ENCODE peak calls at places on chromosomes 6 and 20, in five cellular contexts. O is HCT116, R is HepG2, J is A549, U is H1. I is an unnamed sample.

GRCh38 chr20:5357942-5358341 is 41.2 kb upstream of the PROKR2 start:
- DNase-seq in J (no peak), R (no peak), U (no peak), O (no peak), I (no peak)

GRCh38 chr6:111483736-111484654 is 977 bp upstream of the REV3L start:
- DNase-seq in R (peak), U (peak), O (peak), J (peak), I (peak)

GRCh38 chr6:15796130-15796766 is 133.4 kb upstream of the DTNBP1 start:
- DNase-seq in R (no peak), J (no peak), O (no peak), U (no peak), I (no peak)

GRCh38 chr6:135215160-135215559 is 34.1 kb downstream of the MYB start:
- DNase-seq in R (no peak), O (no peak), U (no peak), J (no peak), I (no peak)

GRCh38 chr6:142121342-142121741 is 11.4 kb upstream of the GJE1 start:
- DNase-seq in U (no peak), O (no peak), R (no peak), J (no peak), I (no peak)

GRCh38 chr6:139126255-139126654 is 8.6 kb upstream of the HECA start:
- DNase-seq in U (no peak), J (no peak), R (no peak), O (no peak), I (peak)

GRCh38 chr6:165042912-165043311 is 266.5 kb downstream of the C6orf118 start:
- DNase-seq in U (no peak), J (no peak), R (no peak), O (no peak), I (no peak)

GRCh38 chr20:62716198-62716940 is 7.7 kb downstream of the NTSR1 start:
- DNase-seq in R (no peak), O (no peak), J (no peak), U (no peak), I (peak)

GRCh38 chr20:49219924-49220831 is 962 bp downstream of the DDX27 start:
- DNase-seq in R (no peak), J (no peak), U (no peak), O (no peak), I (no peak)

GRCh38 chr6:28353981-28354676 is 4.4 kb downstream of the ZKSCAN3 start:
- DNase-seq in J (no peak), R (no peak), U (no peak), O (peak), I (peak)

GRCh38 chr6:29943053-29943966 is 978 bp downstream of the HLA-A start:
- DNase-seq in O (no peak), J (no peak), U (no peak), R (no peak), I (no peak)

GRCh38 chr20:36336838-36337478 is 30.8 kb downstream of the DLGAP4 start:
- DNase-seq in O (no peak), U (no peak), R (no peak), J (no peak), I (no peak)

GRCh38 chr20:24420567-24420966 is 48.9 kb upstream of the SYNDIG1 start:
- DNase-seq in U (no peak), R (no peak), O (no peak), J (no peak), I (no peak)

GRCh38 chr6:121247386-121247785 is 86.9 kb downstream of the TBC1D32 start:
- DNase-seq in U (no peak), O (no peak), R (no peak), J (no peak), I (peak)

GRCh38 chr20:3930265-3931206 is 41.3 kb downstream of the PANK2 start:
- DNase-seq in O (no peak), J (no peak), R (no peak), U (no peak), I (no peak)

GRCh38 chr6:29675561-29675960 is 5.4 kb downstream of the ZFP57 start:
- DNase-seq in R (no peak), O (no peak), U (no peak), J (no peak), I (no peak)

GRCh38 chr6:83439201-83439600 is 8.3 kb upstream of the ME1 start:
- DNase-seq in O (no peak), U (no peak), J (no peak), R (no peak), I (no peak)

GRCh38 chr20:1660263-1660662 is 2.7 kb upstream of the SIRPG start:
- DNase-seq in O (no peak), R (no peak), J (no peak), U (no peak), I (no peak)
- TF ChIP-seq RAD21 in O (no peak), R (no peak), J (no peak), U (no peak), I (no peak)

GRCh38 chr20:61490721-61491120 is 238.7 kb downstream of the CDH4 start:
- DNase-seq in R (no peak), U (no peak), O (no peak), J (no peak), I (no peak)

GRCh38 chr20:61493798-61494305 is 241.8 kb downstream of the CDH4 start:
- DNase-seq in R (no peak), O (no peak), J (no peak), U (no peak), I (no peak)

GRCh38 chr20:61497029-61497627 is 245.1 kb downstream of the CDH4 start:
- DNase-seq in U (no peak), J (no peak), O (no peak), R (no peak), I (no peak)

GRCh38 chr20:61492065-61492464 is 240.0 kb downstream of the CDH4 start:
- DNase-seq in J (no peak), U (no peak), R (no peak), O (no peak), I (no peak)

GRCh38 chr20:61494763-61495595 is 242.9 kb downstream of the CDH4 start:
- DNase-seq in O (no peak), R (no peak), U (no peak), J (no peak), I (no peak)
- TF ChIP-seq POLR2A in O (no peak), R (no peak), U (no peak), J (no peak), I (no peak)

DNA sequence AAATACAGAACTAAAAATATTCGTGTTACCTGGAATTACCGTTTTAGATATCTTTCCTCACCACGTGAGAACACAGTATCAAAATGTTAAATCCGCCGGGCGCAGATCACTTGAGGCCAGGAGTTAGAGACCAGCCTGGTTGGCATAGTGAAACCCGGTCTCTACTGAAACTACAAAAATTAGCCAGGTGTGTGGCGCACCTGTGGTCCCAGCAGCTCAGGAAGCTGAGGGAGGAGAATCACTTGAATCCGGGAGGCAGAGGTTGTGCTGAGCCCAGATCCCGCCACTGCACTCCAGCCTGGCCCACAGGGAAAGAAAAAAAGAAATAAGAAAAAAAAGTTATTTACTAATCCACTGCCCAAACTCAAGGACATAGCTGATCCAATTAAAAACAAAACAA is 4.8 kb upstream of the DDX43 start:
- DNase-seq in O (no peak), U (no peak), R (no peak), J (no peak), I (no peak)
- TF ChIP-seq RAD21 in O (no peak), U (no peak), R (no peak), J (no peak), I (no peak)

GRCh38 chr6:39902136-39902535 is 32.1 kb downstream of the MOCS1 start:
- DNase-seq in O (no peak), U (no peak), J (no peak), R (no peak), I (no peak)

GRCh38 chr6:39902786-39903465 is 31.3 kb downstream of the MOCS1 start:
- DNase-seq in R (no peak), O (no peak), J (no peak), U (no peak), I (no peak)

GRCh38 chr6:39901116-39901655 is 33.1 kb downstream of the MOCS1 start:
- DNase-seq in U (no peak), R (no peak), O (no peak), J (no peak), I (no peak)

GRCh38 chr6:39899540-39900295 is 34.5 kb downstream of the MOCS1 start:
- DNase-seq in O (no peak), J (no peak), R (no peak), U (no peak), I (peak)

DNA sequence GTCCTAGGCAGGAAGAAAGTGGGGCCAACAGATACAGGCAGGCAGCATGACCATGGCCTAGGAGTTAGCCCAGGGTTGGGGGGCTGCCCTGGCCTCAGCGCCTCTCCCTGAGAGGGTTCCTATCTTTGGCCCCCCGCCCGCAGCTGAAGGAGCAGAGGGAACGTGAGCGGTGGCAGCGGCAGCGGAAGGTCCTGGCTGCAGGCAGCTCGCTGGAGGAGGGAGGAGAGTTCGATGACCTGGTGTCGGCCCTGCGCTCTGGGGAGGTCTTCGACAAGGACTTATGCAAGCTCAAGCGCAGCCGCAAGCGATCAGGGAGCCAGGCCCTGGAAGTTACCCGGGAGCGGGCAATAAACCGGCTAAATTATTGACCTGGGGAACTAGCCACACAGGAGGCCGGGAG is 32.6 kb downstream of the MOCS1 start:
- DNase-seq in R (no peak), O (no peak), J (no peak), U (no peak), I (no peak)
- TF ChIP-seq POLR2A in R (no peak), O (no peak), J (no peak), U (no peak), I (no peak)

GRCh38 chr6:113758725-113759576 is 98.2 kb upstream of the MARCKS start:
- DNase-seq in U (no peak), J (no peak), O (no peak), R (no peak), I (peak)

GRCh38 chr6:113758214-113758613 is 98.9 kb upstream of the MARCKS start:
- DNase-seq in J (no peak), O (no peak), U (no peak), R (no peak), I (no peak)

GRCh38 chr6:113763883-113764282 is 93.3 kb upstream of the MARCKS start:
- DNase-seq in U (no peak), R (no peak), J (peak), O (peak), I (peak)

GRCh38 chr6:113763311-113763766 is 93.8 kb upstream of the MARCKS start:
- DNase-seq in R (no peak), U (no peak), J (no peak), O (no peak), I (peak)

GRCh38 chr6:113762611-113763010 is 94.5 kb upstream of the MARCKS start:
- DNase-seq in R (no peak), O (no peak), U (no peak), J (no peak), I (no peak)
- TF ChIP-seq RAD21 in R (no peak), O (no peak), U (no peak), J (no peak), I (no peak)

DNA sequence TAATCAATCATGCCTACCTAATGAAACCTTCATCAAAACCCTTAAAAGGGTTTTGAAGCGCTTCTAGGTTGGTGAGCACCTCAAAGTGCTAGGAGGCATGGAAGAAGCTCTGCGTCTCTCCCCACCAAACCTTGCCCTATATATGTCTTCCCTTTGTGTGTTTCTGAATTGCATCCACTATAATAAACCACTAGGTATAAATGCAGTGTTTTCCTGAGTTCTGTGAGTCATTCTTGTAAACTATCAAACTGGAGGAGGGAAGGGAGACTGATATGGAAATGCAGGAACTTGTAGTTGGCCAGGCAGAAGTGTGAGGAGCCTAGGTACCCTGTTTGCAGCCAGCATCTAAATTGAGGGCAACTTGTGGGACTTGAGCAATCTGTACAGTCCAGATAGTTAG is 698.8 kb downstream of the DOK5 start:
- DNase-seq in O (no peak), J (no peak), R (no peak), U (no peak), I (no peak)
- TF ChIP-seq POLR2A in O (no peak), J (no peak), R (no peak), U (no peak), I (no peak)

GRCh38 chr6:12419626-12420272 is 129.6 kb downstream of the EDN1 start:
- DNase-seq in U (no peak), J (no peak), O (no peak), R (peak), I (peak)
- TF ChIP-seq RAD21 in U (no peak), J (no peak), O (no peak), R (no peak), I (no peak)

GRCh38 chr6:41787219-41787917 is at the start of gene TOMM6:
- DNase-seq in U (peak), O (peak), R (peak), J (peak), I (peak)

GRCh38 chr6:41789390-41789724 is 1.9 kb downstream of the TOMM6 start:
- DNase-seq in U (no peak), R (no peak), J (no peak), O (no peak), I (no peak)

GRCh38 chr6:41791984-41792383 is 4.5 kb downstream of the TOMM6 start:
- DNase-seq in U (no peak), J (no peak), R (no peak), O (no peak), I (no peak)

GRCh38 chr6:41791306-41791705 is 3.8 kb downstream of the TOMM6 start:
- DNase-seq in U (no peak), J (no peak), O (no peak), R (no peak), I (no peak)

GRCh38 chr6:41789937-41790502 is 2.5 kb downstream of the TOMM6 start:
- DNase-seq in U (no peak), R (no peak), O (no peak), J (no peak), I (no peak)
- TF ChIP-seq POLR2A in U (no peak), R (no peak), O (no peak), J (no peak), I (no peak)

DNA sequence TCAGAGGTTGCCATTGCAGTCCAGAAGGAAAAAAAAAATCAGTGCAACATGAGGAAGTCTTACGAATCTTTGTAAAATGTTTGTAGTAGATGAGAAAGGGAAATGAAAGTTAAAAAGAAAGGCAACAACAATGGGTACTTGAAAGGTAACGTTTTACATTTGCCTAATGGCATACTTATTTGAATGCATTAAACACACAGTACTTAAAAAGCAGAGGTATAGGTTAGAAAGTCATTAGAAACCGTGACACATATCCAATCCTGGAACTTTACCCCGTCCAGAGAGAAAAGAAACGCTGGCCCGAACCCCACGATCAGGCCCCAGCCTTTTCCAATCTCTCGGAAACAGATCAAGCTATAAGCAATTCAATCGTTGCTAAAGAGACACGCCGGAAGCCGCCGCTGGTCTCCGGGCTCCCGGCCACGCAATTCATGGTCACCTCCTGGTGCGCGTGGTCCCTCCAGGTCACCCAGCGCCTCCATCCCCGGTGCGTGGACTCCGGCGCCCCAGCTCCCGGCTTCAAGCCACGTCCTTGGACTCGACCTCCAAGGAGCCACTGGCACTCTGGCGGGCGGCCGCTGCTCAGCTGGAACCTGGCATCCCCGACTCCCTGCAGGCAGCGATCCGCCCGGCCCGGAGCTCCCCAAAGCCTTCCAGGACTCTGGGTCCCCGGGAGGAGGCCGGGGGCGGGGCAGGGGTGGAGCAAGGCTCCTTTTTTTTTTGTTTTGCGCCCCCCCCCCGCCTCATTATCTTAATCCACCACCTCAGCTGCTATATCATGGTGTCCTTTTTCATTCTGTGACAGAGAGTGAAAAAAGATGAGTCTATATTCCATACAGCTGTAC is at the start of gene SLC18B1:
- DNase-seq in U (no peak), R (peak), O (no peak), J (no peak), I (peak)
- TF ChIP-seq RAD21 in U (no peak), R (no peak), O (no peak), J (no peak), I (no peak)

I was measured in IMR-90.